ENCODE peak calls at places on chromosomes 13 and 19, in four cellular contexts. O is heart left ventricle, L is IMR-90, X is sigmoid colon. R is an unnamed sample.

GRCh38 chr13:113209880-113210421 is 538 bp downstream of the CUL4A start:
- DNase-seq in O (peak; percentile 39), L (peak; percentile 55), X (peak; percentile 76), R (peak; percentile 69)

GRCh38 chr13:28558126-28558525 is 63.2 kb upstream of the FLT1 start:
- DNase-seq in O (no peak), L (peak; percentile 97), X (no peak), R (no peak)

GRCh38 chr19:39422020-39422419 is 9.6 kb downstream of the PLEKHG2 start:
- DNase-seq in O (no peak), L (no peak), X (no peak), R (no peak)

GRCh38 chr13:113649212-113649611 is 8.8 kb downstream of the ATP4B start:
- DNase-seq in O (peak; percentile 1), L (no peak), X (peak; percentile 44), R (peak; percentile 22)

GRCh38 chr13:22176968-22177545 is 506.2 kb downstream of the FGF9 start:
- DNase-seq in O (no peak), L (peak; percentile 43), X (no peak), R (no peak)

GRCh38 chr13:28753208-28753892 is 34.6 kb upstream of the SLC46A3 start:
- DNase-seq in O (peak; percentile 44), L (peak; percentile 91), X (peak; percentile 76), R (peak; percentile 79)

GRCh38 chr13:29676535-29676934 is 81.0 kb upstream of the SLC7A1 start:
- DNase-seq in O (no peak), L (peak; percentile 29), X (no peak), R (no peak)

GRCh38 chr13:99062593-99062992 is 84.7 kb upstream of the DOCK9 start:
- DNase-seq in O (peak; percentile 71), L (peak; percentile 30), X (peak; percentile 74), R (peak; percentile 76)

GRCh38 chr13:80237646-80238045 is 103.3 kb downstream of the SPRY2 start:
- DNase-seq in O (no peak), L (peak; percentile 62), X (no peak), R (no peak)

GRCh38 chr13:57627663-57628062 is 3.9 kb upstream of the PCDH17 start:
- DNase-seq in O (no peak), L (peak; percentile 2), X (no peak), R (no peak)

GRCh38 chr13:57630661-57631606 is 610 bp upstream of the PCDH17 start:
- DNase-seq in O (peak; percentile 14), L (no peak), X (no peak), R (no peak)

GRCh38 chr13:57631607-57632275 is at the start of gene PCDH17:
- DNase-seq in O (peak; percentile 69), L (no peak), X (no peak), R (peak; percentile 12)

GRCh38 chr13:57629391-57629804 is 2.1 kb upstream of the PCDH17 start:
- DNase-seq in O (peak; percentile 15), L (no peak), X (no peak), R (no peak)

DNA sequence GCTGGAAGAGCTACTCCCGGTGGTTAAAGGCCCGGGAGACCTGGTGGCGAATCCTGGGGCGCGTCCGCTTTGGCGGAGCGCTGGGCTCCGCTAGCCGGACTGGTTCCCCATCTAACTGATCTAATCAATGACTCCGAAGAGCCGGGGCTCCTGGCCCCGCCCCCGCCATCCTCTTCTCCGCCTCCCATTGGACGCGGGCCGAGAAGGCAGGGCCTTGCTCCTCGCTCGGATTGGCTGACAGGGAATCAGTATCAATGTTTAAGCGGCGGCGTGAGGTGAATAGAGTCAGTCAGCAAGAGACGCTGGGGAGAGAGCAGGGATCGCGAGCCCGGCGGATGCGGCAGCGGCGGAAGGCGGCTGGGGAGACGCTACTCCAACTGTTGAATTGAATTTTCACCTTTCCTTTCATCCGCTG is 1.7 kb upstream of the PCDH17 start:
- DNase-seq in O (peak; percentile 92), L (peak; percentile 42), X (peak; percentile 85), R (peak; percentile 59)
- TF ChIP-seq POLR2A in O (peak; percentile 72), L (peak; percentile 41), X (peak; percentile 48), R (no peak)

GRCh38 chr19:2089001-2089711 is 7.0 kb downstream of the MOB3A start:
- DNase-seq in O (no peak), L (peak; percentile 36), X (no peak), R (no peak)

GRCh38 chr19:2084993-2085720 is 11.0 kb downstream of the MOB3A start:
- DNase-seq in O (peak; percentile 67), L (no peak), X (peak; percentile 81), R (peak; percentile 58)

GRCh38 chr19:2083174-2083854 is 12.8 kb downstream of the MOB3A start:
- DNase-seq in O (no peak), L (no peak), X (peak; percentile 80), R (no peak)

GRCh38 chr19:2089727-2090053 is 6.4 kb downstream of the MOB3A start:
- DNase-seq in O (no peak), L (no peak), X (no peak), R (no peak)

DNA sequence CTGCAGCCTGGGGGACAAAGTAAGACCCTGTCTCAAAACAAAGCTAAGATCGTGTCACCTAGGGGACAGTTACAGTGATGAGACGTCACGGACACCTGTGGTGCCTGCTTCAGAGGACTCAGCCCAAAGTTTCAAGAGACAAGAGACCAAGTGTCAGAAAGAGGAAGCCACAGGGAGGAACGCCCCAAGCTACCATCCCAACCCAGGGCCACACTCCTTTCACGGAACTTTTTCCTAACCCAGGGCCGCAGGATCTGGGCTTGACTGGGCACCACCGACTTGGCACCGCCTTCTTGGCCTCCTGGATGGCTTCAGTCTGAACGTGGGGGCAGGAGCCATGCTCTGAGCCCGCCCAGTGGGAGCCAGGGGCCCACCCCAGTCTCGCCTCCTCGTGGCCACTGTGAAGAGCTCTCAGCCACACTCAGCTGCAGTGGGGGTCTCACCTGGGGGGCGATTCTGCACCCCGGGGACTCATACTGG is 8.5 kb downstream of the MOB3A start:
- DNase-seq in O (no peak), L (no peak), X (no peak), R (no peak)
- H3K4me1 ChIP-seq in O (peaks cover 21% of the 10 kb centered on the region), L (peaks cover 5% of the 10 kb centered on the region), X (peaks cover 89% of the 10 kb centered on the region), R (peaks cover 9% of the 10 kb centered on the region)

DNA sequence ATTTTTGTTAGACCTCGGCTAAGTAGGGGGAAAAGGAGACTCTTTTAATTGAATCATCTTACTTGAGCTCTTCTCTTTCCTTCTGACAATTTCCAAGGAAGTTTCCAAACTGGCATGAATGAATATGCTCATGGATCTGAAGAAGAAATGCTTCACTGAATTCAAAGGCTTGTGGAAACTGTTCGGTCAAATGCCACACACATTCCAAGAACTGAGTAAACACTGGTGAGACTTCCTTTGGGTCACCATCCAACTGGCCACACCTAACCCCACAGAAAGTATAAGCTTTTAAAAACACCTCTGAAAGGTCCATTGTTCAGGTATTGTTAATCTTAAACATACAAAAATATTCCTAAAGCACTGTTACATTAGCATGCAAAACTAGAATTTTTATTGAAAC is 33.6 kb downstream of the MTMR6 start:
- DNase-seq in O (no peak), L (no peak), X (no peak), R (no peak)
- TF ChIP-seq CTCF in O (no peak), L (no peak), X (no peak), R (no peak)

GRCh38 chr19:17406039-17406886 is 833 bp upstream of the BST2 start:
- DNase-seq in O (no peak), L (no peak), X (no peak), R (no peak)
- TF ChIP-seq POLR2A in O (no peak), L (no peak), X (no peak), R (no peak)

GRCh38 chr19:45505151-45505995 is 1.9 kb upstream of the VASP start:
- DNase-seq in O (no peak), L (peak; percentile 58), X (no peak), R (no peak)
- H3K4me1 ChIP-seq in O (peaks cover 6% of the 10 kb centered on the region), L (peaks cover 11% of the 10 kb centered on the region), X (peaks cover 14% of the 10 kb centered on the region), R (peaks cover 11% of the 10 kb centered on the region)

R was measured in thyroid gland.